ENCODE peak calls at places on chromosome 3, in ten cellular contexts. E, B, C, L, N, S, T, U, D and G are unnamed samples.

GRCh38 chr3:67691926-67692325 is 37.5 kb upstream of the SUCLG2 start:
- DNase-seq in E (no peak), B (no peak), C (no peak), L (no peak), N (no peak), S (no peak), T (no peak), U (no peak), D (no peak), G (no peak)

GRCh38 chr3:150469031-150469930 is 61.2 kb downstream of the TSC22D2 start:
- DNase-seq in E (peak), B (peak), C (peak), L (peak), N (peak), S (peak), T (peak), U (no peak), D (no peak), G (peak)

GRCh38 chr3:175338775-175339535 is 479.8 kb downstream of the NAALADL2 start:
- DNase-seq in E (peak), B (peak), C (no peak), L (peak), N (peak), S (peak), T (peak), U (no peak), D (no peak), G (peak)

GRCh38 chr3:32325957-32326356 is 65.7 kb upstream of the CMTM7 start:
- DNase-seq in E (no peak), B (peak), C (no peak), L (no peak), N (peak), S (no peak), T (peak), U (no peak), D (no peak), G (no peak)

GRCh38 chr3:169203631-169204550 is 459.6 kb downstream of the MECOM start:
- DNase-seq in E (no peak), B (no peak), C (no peak), L (no peak), N (no peak), S (no peak), T (peak), U (no peak), D (no peak), G (no peak)

GRCh38 chr3:52031896-52032295 is 24.5 kb downstream of the DUSP7 start:
- DNase-seq in E (no peak), B (no peak), C (no peak), L (no peak), N (no peak), S (no peak), T (no peak), U (no peak), D (no peak), G (no peak)

GRCh38 chr3:54874816-54875556 is 52.9 kb downstream of the LRTM1 start:
- DNase-seq in E (no peak), B (no peak), C (no peak), L (no peak), N (no peak), S (peak), T (no peak), U (no peak), D (no peak), G (no peak)

GRCh38 chr3:25495304-25495703 is 67.2 kb downstream of the RARB start:
- DNase-seq in E (no peak), B (no peak), C (no peak), L (no peak), N (no peak), S (no peak), T (no peak), U (no peak), D (no peak), G (no peak)

GRCh38 chr3:62718515-62719320 is 156.5 kb downstream of the CADPS start:
- DNase-seq in E (no peak), B (peak), C (no peak), L (no peak), N (no peak), S (no peak), T (peak), U (no peak), D (no peak), G (no peak)

GRCh38 chr3:153372326-153372725 is 210.3 kb downstream of the RAP2B start:
- DNase-seq in E (no peak), B (peak), C (no peak), L (no peak), N (peak), S (peak), T (peak), U (no peak), D (no peak), G (peak)

GRCh38 chr3:64039972-64040733 is 16.9 kb upstream of the PSMD6 start:
- DNase-seq in E (no peak), B (no peak), C (no peak), L (no peak), N (no peak), S (no peak), T (no peak), U (no peak), D (no peak), G (no peak)

GRCh38 chr3:124315215-124316033 is 323.5 kb upstream of the ROPN1 start:
- DNase-seq in E (no peak), B (peak), C (no peak), L (no peak), N (peak), S (no peak), T (peak), U (no peak), D (no peak), G (peak)

GRCh38 chr3:10524799-10525301 is 19.5 kb upstream of the ATP2B2 start:
- DNase-seq in E (no peak), B (no peak), C (no peak), L (no peak), N (no peak), S (no peak), T (no peak), U (peak), D (no peak), G (no peak)

GRCh38 chr3:177523991-177524438 is 326.7 kb upstream of the TBL1XR1 start:
- DNase-seq in E (no peak), B (peak), C (no peak), L (no peak), N (peak), S (peak), T (peak), U (no peak), D (no peak), G (no peak)

GRCh38 chr3:56851966-56852884 is 50.5 kb upstream of the ARHGEF3 start:
- DNase-seq in E (no peak), B (peak), C (no peak), L (no peak), N (peak), S (peak), T (peak), U (no peak), D (no peak), G (no peak)

GRCh38 chr3:189108032-189108431 is 63.7 kb upstream of the TPRG1 start:
- DNase-seq in E (no peak), B (no peak), C (no peak), L (no peak), N (no peak), S (peak), T (no peak), U (no peak), D (no peak), G (peak)

GRCh38 chr3:11379824-11380281 is 107.7 kb downstream of the ATG7 start:
- DNase-seq in E (no peak), B (no peak), C (no peak), L (no peak), N (peak), S (peak), T (peak), U (no peak), D (no peak), G (no peak)

GRCh38 chr3:9916346-9916733 is 558 bp upstream of the IL17RC start:
- DNase-seq in E (no peak), B (peak), C (no peak), L (peak), N (peak), S (peak), T (no peak), U (no peak), D (no peak), G (no peak)

GRCh38 chr3:61938878-61939549 is 377.6 kb downstream of the PTPRG start:
- DNase-seq in E (no peak), B (no peak), C (no peak), L (no peak), N (no peak), S (no peak), T (no peak), U (no peak), D (no peak), G (no peak)

GRCh38 chr3:149658444-149659172 is 783 bp upstream of the WWTR1 start:
- DNase-seq in E (peak), B (peak), C (no peak), L (peak), N (peak), S (peak), T (peak), U (peak), D (no peak), G (peak)

GRCh38 chr3:187063286-187064081 is 75.8 kb downstream of the RPL39L start:
- DNase-seq in E (no peak), B (peak), C (no peak), L (no peak), N (peak), S (no peak), T (peak), U (no peak), D (no peak), G (no peak)

GRCh38 chr3:110773413-110773954 is 298.1 kb upstream of the NECTIN3 start:
- DNase-seq in E (no peak), B (peak), C (no peak), L (no peak), N (peak), S (peak), T (peak), U (no peak), D (no peak), G (peak)

GRCh38 chr3:72582211-72582878 is 265.9 kb downstream of the SHQ1 start:
- DNase-seq in E (no peak), B (no peak), C (no peak), L (no peak), N (no peak), S (no peak), T (no peak), U (no peak), D (peak), G (no peak)

DNA sequence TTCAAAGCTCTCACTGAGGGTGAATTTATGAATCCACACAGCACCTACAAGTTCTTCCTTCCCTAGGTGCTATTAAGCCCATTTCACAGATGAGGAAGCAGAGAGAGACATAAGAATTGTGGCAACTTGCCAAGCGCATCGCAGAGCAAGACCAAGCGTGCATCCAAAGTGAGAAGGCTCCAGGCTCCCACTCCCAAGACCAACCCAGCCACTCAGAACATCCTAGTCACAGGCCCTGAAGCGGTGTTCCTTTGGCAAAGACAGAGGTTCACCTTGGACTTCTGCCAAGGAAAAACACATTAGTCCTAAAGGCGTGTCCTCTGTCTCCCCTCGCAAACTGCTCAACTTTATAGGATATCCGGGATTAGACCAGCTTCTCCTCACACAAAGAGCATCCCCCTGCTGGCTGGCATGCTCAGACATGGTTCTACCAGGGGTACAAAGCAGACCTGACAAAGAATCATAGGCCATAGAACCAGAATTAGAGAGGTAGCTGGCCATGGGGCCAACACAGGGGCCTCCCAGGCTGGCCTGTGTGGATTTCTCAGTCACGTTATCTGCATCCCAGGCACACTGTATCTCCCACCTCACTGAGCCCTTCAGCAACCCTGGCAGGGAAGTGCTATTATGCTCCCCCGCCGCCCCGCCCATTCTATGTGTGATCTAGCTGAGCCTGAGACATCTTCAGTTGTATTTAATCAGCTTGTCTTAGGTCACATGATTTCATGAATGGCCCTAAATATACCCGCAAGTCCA is 160.2 kb downstream of the FOXP1 start:
- DNase-seq in E (no peak), B (peak), C (peak), L (peak), N (peak), S (peak), T (peak), U (no peak), D (no peak), G (no peak)
- TF ChIP-seq CTCF in E (no peak), B (peak), C (no peak), L (no peak), N (no peak), S (peak), T (no peak), U (no peak), D (no peak), G (no peak)

GRCh38 chr3:50183755-50184154 is 7.7 kb upstream of the GNAT1 start:
- DNase-seq in E (no peak), B (no peak), C (no peak), L (no peak), N (no peak), S (no peak), T (no peak), U (no peak), D (no peak), G (no peak)
- H3K4me3 ChIP-seq in E (no peak), B (no peak), C (no peak), L (no peak), N (no peak), S (no peak), T (no peak), U (no peak), D (no peak), G (no peak)

DNA sequence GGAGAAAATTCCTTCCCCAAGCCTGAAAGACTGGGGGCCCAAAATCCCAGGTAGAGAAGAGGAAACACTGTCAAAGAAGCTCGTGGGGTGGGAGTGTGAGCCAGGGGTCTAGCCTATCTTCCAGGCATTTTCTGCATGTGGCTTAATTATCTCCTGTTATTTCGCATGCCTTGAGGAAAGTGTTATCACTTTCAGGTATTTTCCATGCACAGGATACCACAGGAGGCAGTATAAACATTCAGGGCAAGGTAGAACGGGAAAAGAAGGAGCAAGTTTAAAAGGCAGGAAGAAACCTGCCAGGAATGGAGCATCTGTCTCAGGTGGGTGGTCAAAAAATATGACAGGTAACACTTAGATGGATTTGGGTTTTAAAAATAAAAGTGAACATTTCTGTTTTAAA is 575.3 kb upstream of the ZNF385D start:
- DNase-seq in E (no peak), B (no peak), C (no peak), L (no peak), N (no peak), S (no peak), T (no peak), U (no peak), D (no peak), G (no peak)
- TF ChIP-seq CTCF in E (no peak), B (no peak), C (no peak), L (no peak), N (no peak), S (no peak), T (no peak), U (no peak), D (no peak), G (no peak)

GRCh38 chr3:12719984-12720656 is 38.9 kb downstream of the TMEM40 start:
- DNase-seq in E (peak), B (peak), C (peak), L (peak), N (peak), S (peak), T (peak), U (peak), D (peak), G (no peak)
- H3K4me3 ChIP-seq in E (peak), B (no peak), C (no peak), L (no peak), N (peak), S (peak), T (peak), U (peak), D (no peak), G (peak)

GRCh38 chr3:86774082-86774691 is 216.8 kb downstream of the VGLL3 start:
- DNase-seq in E (no peak), B (peak), C (no peak), L (no peak), N (peak), S (peak), T (peak), U (no peak), D (no peak), G (no peak)
- TF ChIP-seq CTCF in E (peak), B (peak), C (no peak), L (peak), N (peak), S (peak), T (peak), U (peak), D (peak), G (peak)

DNA sequence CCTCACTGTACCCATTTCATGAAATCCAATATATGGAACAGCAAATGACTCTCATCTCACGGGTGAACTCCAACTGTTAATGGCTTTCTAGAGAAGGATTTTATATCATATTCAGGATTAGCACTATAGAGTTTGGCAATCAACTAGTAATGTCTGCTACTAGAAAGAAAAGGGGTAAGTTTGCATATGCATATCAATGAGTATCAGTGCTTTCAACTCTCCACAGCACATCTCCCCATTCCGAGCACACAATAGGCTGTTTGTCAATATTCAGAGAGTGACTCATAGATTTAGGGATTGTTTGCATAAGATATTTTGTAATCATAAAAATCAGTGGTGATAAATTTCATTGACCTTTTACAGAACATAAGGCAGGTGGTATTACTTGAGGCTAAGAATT is 163.2 kb upstream of the LMCD1 start:
- DNase-seq in E (no peak), B (no peak), C (no peak), L (no peak), N (no peak), S (no peak), T (no peak), U (no peak), D (no peak), G (no peak)
- H3K4me3 ChIP-seq in E (no peak), B (no peak), C (no peak), L (no peak), N (no peak), S (no peak), T (no peak), U (no peak), D (no peak), G (no peak)

GRCh38 chr3:44114142-44114541 is 127.5 kb upstream of the TOPAZ1 start:
- DNase-seq in E (peak), B (peak), C (peak), L (peak), N (peak), S (peak), T (no peak), U (peak), D (peak), G (no peak)
- TF ChIP-seq CTCF in E (no peak), B (peak), C (peak), L (no peak), N (peak), S (peak), T (peak), U (peak), D (peak), G (peak)

GRCh38 chr3:147422934-147423599 is 13.9 kb downstream of the ZIC1 start:
- DNase-seq in E (no peak), B (no peak), C (no peak), L (no peak), N (no peak), S (no peak), T (no peak), U (no peak), D (no peak), G (no peak)
- H3K4me3 ChIP-seq in E (no peak), B (no peak), C (no peak), L (no peak), N (no peak), S (no peak), T (peak), U (no peak), D (no peak), G (no peak)

GRCh38 chr3:29152379-29152778 is 128.5 kb upstream of the RBMS3 start:
- DNase-seq in E (no peak), B (no peak), C (no peak), L (no peak), N (peak), S (peak), T (no peak), U (no peak), D (no peak), G (no peak)
- TF ChIP-seq CTCF in E (no peak), B (no peak), C (no peak), L (no peak), N (peak), S (peak), T (no peak), U (no peak), D (no peak), G (no peak)

GRCh38 chr3:127387119-127387518 is 99.3 kb upstream of the PRR20G start:
- DNase-seq in E (no peak), B (no peak), C (no peak), L (no peak), N (no peak), S (no peak), T (no peak), U (no peak), D (no peak), G (no peak)
- H3K4me3 ChIP-seq in E (no peak), B (no peak), C (no peak), L (no peak), N (no peak), S (no peak), T (no peak), U (no peak), D (no peak), G (no peak)